ENCODE peak calls at places on chromosome 5, in nine cellular contexts. One of them, this sample, is unnamed.

GRCh38 chr5:79974896-79975295 is 16.2 kb downstream of the MTX3 start:
- DNase-seq in heart right ventricle: no peak
- DNase-seq in IMR-90: peak
- DNase-seq in GM23338: no peak
- DNase-seq in spleen: no peak
- DNase-seq in right atrium auricular region: no peak
- DNase-seq in psoas muscle: no peak
- DNase-seq in left ventricle myocardium inferior: no peak
- DNase-seq in A549: no peak
- DNase-seq in this sample: no peak

GRCh38 chr5:140576776-140577201 is 12.2 kb downstream of the SLC35A4 start:
- DNase-seq in right atrium auricular region: no peak
- DNase-seq in GM23338: no peak
- DNase-seq in psoas muscle: no peak
- DNase-seq in A549: no peak
- DNase-seq in left ventricle myocardium inferior: no peak
- DNase-seq in heart right ventricle: no peak
- DNase-seq in spleen: no peak
- DNase-seq in IMR-90: no peak
- DNase-seq in this sample: no peak

GRCh38 chr5:80198399-80198798 is 57.4 kb downstream of the SERINC5 start:
- DNase-seq in IMR-90: no peak
- DNase-seq in heart right ventricle: peak
- DNase-seq in psoas muscle: no peak
- DNase-seq in left ventricle myocardium inferior: peak
- DNase-seq in spleen: no peak
- DNase-seq in A549: no peak
- DNase-seq in right atrium auricular region: no peak
- DNase-seq in GM23338: no peak
- DNase-seq in this sample: no peak

GRCh38 chr5:38446029-38446522 is 110.4 kb downstream of the LIFR start:
- DNase-seq in heart right ventricle: no peak
- DNase-seq in A549: no peak
- DNase-seq in GM23338: no peak
- DNase-seq in spleen: no peak
- DNase-seq in IMR-90: no peak
- DNase-seq in right atrium auricular region: no peak
- DNase-seq in left ventricle myocardium inferior: no peak
- DNase-seq in psoas muscle: peak
- DNase-seq in this sample: no peak

GRCh38 chr5:532521-533242 is 8.4 kb upstream of the SLC9A3 start:
- DNase-seq in heart right ventricle: peak
- DNase-seq in psoas muscle: no peak
- DNase-seq in IMR-90: no peak
- DNase-seq in left ventricle myocardium inferior: no peak
- DNase-seq in A549: no peak
- DNase-seq in right atrium auricular region: no peak
- DNase-seq in GM23338: no peak
- DNase-seq in spleen: peak
- DNase-seq in this sample: no peak

GRCh38 chr5:150671509-150672236 is 10.6 kb downstream of the MYOZ3 start:
- DNase-seq in IMR-90: no peak
- DNase-seq in A549: no peak
- DNase-seq in heart right ventricle: peak
- DNase-seq in left ventricle myocardium inferior: no peak
- DNase-seq in right atrium auricular region: no peak
- DNase-seq in GM23338: peak
- DNase-seq in psoas muscle: peak
- DNase-seq in spleen: peak
- DNase-seq in this sample: no peak

GRCh38 chr5:134763221-134763620 is 4.6 kb downstream of the DDX46 start:
- DNase-seq in GM23338: no peak
- DNase-seq in spleen: no peak
- DNase-seq in left ventricle myocardium inferior: no peak
- DNase-seq in right atrium auricular region: no peak
- DNase-seq in A549: no peak
- DNase-seq in heart right ventricle: no peak
- DNase-seq in psoas muscle: no peak
- DNase-seq in IMR-90: no peak
- DNase-seq in this sample: no peak

GRCh38 chr5:130871346-130872086 is 293.5 kb downstream of the HINT1 start:
- DNase-seq in IMR-90: peak
- DNase-seq in heart right ventricle: peak
- DNase-seq in GM23338: peak
- DNase-seq in left ventricle myocardium inferior: peak
- DNase-seq in A549: peak
- DNase-seq in psoas muscle: peak
- DNase-seq in spleen: no peak
- DNase-seq in right atrium auricular region: no peak
- DNase-seq in this sample: no peak

GRCh38 chr5:112174959-112175594 is 244.0 kb downstream of the EPB41L4A start:
- DNase-seq in IMR-90: peak
- DNase-seq in A549: peak
- DNase-seq in heart right ventricle: no peak
- DNase-seq in GM23338: peak
- DNase-seq in left ventricle myocardium inferior: no peak
- DNase-seq in psoas muscle: no peak
- DNase-seq in right atrium auricular region: no peak
- DNase-seq in spleen: no peak
- DNase-seq in this sample: no peak

GRCh38 chr5:91384671-91385430 is 1.7 kb upstream of the ARRDC3 start:
- DNase-seq in spleen: no peak
- DNase-seq in psoas muscle: no peak
- DNase-seq in IMR-90: peak
- DNase-seq in right atrium auricular region: no peak
- DNase-seq in A549: peak
- DNase-seq in heart right ventricle: no peak
- DNase-seq in GM23338: peak
- DNase-seq in left ventricle myocardium inferior: no peak
- DNase-seq in this sample: no peak

GRCh38 chr5:181060924-181061323 is 20.9 kb downstream of the BTNL9 start:
- DNase-seq in A549: no peak
- DNase-seq in spleen: no peak
- DNase-seq in GM23338: no peak
- DNase-seq in psoas muscle: no peak
- DNase-seq in left ventricle myocardium inferior: no peak
- DNase-seq in heart right ventricle: no peak
- DNase-seq in IMR-90: no peak
- DNase-seq in right atrium auricular region: no peak
- DNase-seq in this sample: no peak

GRCh38 chr5:181058786-181059296 is 18.8 kb downstream of the BTNL9 start:
- DNase-seq in heart right ventricle: no peak
- DNase-seq in psoas muscle: no peak
- DNase-seq in IMR-90: no peak
- DNase-seq in A549: no peak
- DNase-seq in spleen: no peak
- DNase-seq in right atrium auricular region: peak
- DNase-seq in GM23338: peak
- DNase-seq in left ventricle myocardium inferior: no peak
- DNase-seq in this sample: peak

GRCh38 chr5:181058321-181058720 is 18.3 kb downstream of the BTNL9 start:
- DNase-seq in IMR-90: no peak
- DNase-seq in psoas muscle: no peak
- DNase-seq in right atrium auricular region: peak
- DNase-seq in left ventricle myocardium inferior: no peak
- DNase-seq in spleen: no peak
- DNase-seq in GM23338: no peak
- DNase-seq in heart right ventricle: no peak
- DNase-seq in A549: no peak
- DNase-seq in this sample: no peak

GRCh38 chr5:181060231-181060590 is 20.1 kb downstream of the BTNL9 start:
- DNase-seq in GM23338: no peak
- DNase-seq in psoas muscle: no peak
- DNase-seq in heart right ventricle: no peak
- DNase-seq in spleen: no peak
- DNase-seq in left ventricle myocardium inferior: no peak
- DNase-seq in IMR-90: no peak
- DNase-seq in right atrium auricular region: no peak
- DNase-seq in A549: no peak
- DNase-seq in this sample: no peak

GRCh38 chr5:181059297-181060230 is 19.5 kb downstream of the BTNL9 start:
- DNase-seq in left ventricle myocardium inferior: no peak
- DNase-seq in GM23338: peak
- DNase-seq in right atrium auricular region: peak
- DNase-seq in IMR-90: no peak
- DNase-seq in psoas muscle: no peak
- DNase-seq in heart right ventricle: no peak
- DNase-seq in spleen: no peak
- DNase-seq in A549: no peak
- DNase-seq in this sample: no peak
- H3K4me3 ChIP-seq in left ventricle myocardium inferior: peak
- H3K4me3 ChIP-seq in GM23338: peak
- H3K4me3 ChIP-seq in right atrium auricular region: no peak
- H3K4me3 ChIP-seq in IMR-90: no peak
- H3K4me3 ChIP-seq in psoas muscle: no peak
- H3K4me3 ChIP-seq in heart right ventricle: no peak
- H3K4me3 ChIP-seq in spleen: no peak
- H3K4me3 ChIP-seq in A549: no peak
- H3K4me3 ChIP-seq in this sample: peak

GRCh38 chr5:43313035-43313853 is at the start of gene HMGCS1:
- DNase-seq in spleen: peak
- DNase-seq in IMR-90: peak
- DNase-seq in heart right ventricle: peak
- DNase-seq in left ventricle myocardium inferior: peak
- DNase-seq in psoas muscle: peak
- DNase-seq in GM23338: peak
- DNase-seq in right atrium auricular region: peak
- DNase-seq in A549: peak
- DNase-seq in this sample: peak
- TF ChIP-seq CTCF in spleen: no peak
- TF ChIP-seq CTCF in IMR-90: peak
- TF ChIP-seq CTCF in heart right ventricle: no peak
- TF ChIP-seq CTCF in left ventricle myocardium inferior: peak
- TF ChIP-seq CTCF in psoas muscle: no peak
- TF ChIP-seq CTCF in GM23338: no peak
- TF ChIP-seq CTCF in right atrium auricular region: peak
- TF ChIP-seq CTCF in A549: no peak
- TF ChIP-seq CTCF in this sample: no peak

DNA sequence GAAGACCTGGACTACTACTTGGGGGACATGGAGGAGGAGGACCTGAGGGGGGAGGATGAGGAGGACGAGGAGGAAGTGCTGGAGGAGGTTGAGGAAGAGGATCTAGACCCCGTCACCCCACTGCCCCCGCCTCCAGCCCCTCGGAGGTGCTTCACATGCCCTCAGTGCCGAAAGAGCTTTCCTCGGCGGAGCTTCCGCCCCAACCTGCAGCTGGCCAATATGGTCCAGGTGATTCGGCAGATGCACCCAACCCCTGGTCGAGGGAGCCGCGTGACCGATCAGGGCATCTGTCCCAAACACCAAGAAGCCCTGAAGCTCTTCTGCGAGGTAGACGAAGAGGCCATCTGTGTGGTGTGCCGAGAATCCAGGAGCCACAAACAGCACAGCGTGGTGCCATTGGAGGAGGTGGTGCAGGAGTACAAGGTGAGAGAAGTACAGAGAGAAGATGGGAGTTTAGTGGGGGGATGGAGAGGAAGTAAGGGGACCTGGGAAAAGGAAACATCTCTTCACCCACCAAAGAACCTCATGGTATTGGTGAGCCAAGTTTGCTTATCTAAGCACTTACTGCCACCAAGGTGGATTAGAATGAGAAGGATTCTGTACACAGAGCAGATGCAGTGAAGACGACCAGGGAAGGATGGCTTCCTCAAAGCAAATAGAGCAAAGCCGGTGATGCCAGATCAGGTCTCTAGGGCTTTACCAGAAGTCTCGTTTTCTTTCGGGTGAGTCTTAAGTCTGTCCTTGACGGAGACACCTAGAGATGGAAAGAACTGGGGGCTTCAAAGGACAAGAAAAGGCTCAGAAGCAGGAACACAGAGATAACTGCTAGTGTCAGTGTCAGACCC is 1.5 kb downstream of the TRIM41 start:
- DNase-seq in left ventricle myocardium inferior: no peak
- DNase-seq in psoas muscle: peak
- DNase-seq in IMR-90: no peak
- DNase-seq in A549: no peak
- DNase-seq in heart right ventricle: no peak
- DNase-seq in GM23338: no peak
- DNase-seq in spleen: peak
- DNase-seq in right atrium auricular region: no peak
- DNase-seq in this sample: no peak
- H3K27ac ChIP-seq in left ventricle myocardium inferior: peak
- H3K27ac ChIP-seq in psoas muscle: peak
- H3K27ac ChIP-seq in IMR-90: peak
- H3K27ac ChIP-seq in A549: peak
- H3K27ac ChIP-seq in heart right ventricle: peak
- H3K27ac ChIP-seq in GM23338: no peak
- H3K27ac ChIP-seq in spleen: peak
- H3K27ac ChIP-seq in right atrium auricular region: no peak
- H3K27ac ChIP-seq in this sample: no peak

GRCh38 chr5:179906795-179907569 is 715 bp downstream of the TBC1D9B start:
- DNase-seq in heart right ventricle: peak
- DNase-seq in right atrium auricular region: no peak
- DNase-seq in spleen: peak
- DNase-seq in IMR-90: peak
- DNase-seq in GM23338: peak
- DNase-seq in A549: no peak
- DNase-seq in left ventricle myocardium inferior: no peak
- DNase-seq in psoas muscle: peak
- DNase-seq in this sample: no peak

GRCh38 chr5:179907570-179908324 is at the start of gene TBC1D9B:
- DNase-seq in left ventricle myocardium inferior: peak
- DNase-seq in spleen: peak
- DNase-seq in psoas muscle: peak
- DNase-seq in A549: peak
- DNase-seq in IMR-90: peak
- DNase-seq in GM23338: peak
- DNase-seq in heart right ventricle: peak
- DNase-seq in right atrium auricular region: peak
- DNase-seq in this sample: peak

GRCh38 chr5:179906294-179906794 is 1.4 kb downstream of the TBC1D9B start:
- DNase-seq in A549: no peak
- DNase-seq in spleen: peak
- DNase-seq in left ventricle myocardium inferior: no peak
- DNase-seq in psoas muscle: no peak
- DNase-seq in right atrium auricular region: no peak
- DNase-seq in IMR-90: no peak
- DNase-seq in GM23338: peak
- DNase-seq in heart right ventricle: no peak
- DNase-seq in this sample: no peak

GRCh38 chr5:179909224-179909623 is 1.5 kb upstream of the TBC1D9B start:
- DNase-seq in A549: no peak
- DNase-seq in right atrium auricular region: no peak
- DNase-seq in psoas muscle: no peak
- DNase-seq in IMR-90: no peak
- DNase-seq in spleen: peak
- DNase-seq in heart right ventricle: no peak
- DNase-seq in GM23338: no peak
- DNase-seq in left ventricle myocardium inferior: no peak
- DNase-seq in this sample: no peak

DNA sequence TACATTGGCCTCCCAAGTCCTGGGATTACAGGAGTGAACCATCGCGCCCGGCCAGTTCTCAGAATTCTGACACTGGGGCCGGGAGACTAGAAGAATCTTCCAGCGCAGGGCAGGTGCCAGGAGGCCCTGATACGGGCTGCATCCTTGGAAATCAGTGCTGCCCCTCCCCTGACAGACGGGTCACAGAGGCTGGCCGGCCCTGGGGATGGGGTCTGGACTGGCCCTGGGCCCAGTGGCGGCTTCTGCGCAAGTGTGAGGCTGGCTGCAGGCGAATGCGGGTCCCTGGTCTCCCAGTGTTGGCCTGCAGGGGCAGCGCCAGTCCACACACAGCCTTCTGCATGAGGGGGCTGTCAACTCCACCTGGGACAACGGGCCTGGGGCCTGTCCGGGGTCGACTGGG is 831 bp upstream of the TBC1D9B start:
- DNase-seq in IMR-90: no peak
- DNase-seq in A549: no peak
- DNase-seq in right atrium auricular region: no peak
- DNase-seq in spleen: peak
- DNase-seq in left ventricle myocardium inferior: no peak
- DNase-seq in heart right ventricle: no peak
- DNase-seq in GM23338: peak
- DNase-seq in psoas muscle: peak
- DNase-seq in this sample: no peak
- H3K4me3 ChIP-seq in IMR-90: no peak
- H3K4me3 ChIP-seq in A549: no peak
- H3K4me3 ChIP-seq in right atrium auricular region: peak
- H3K4me3 ChIP-seq in spleen: peak
- H3K4me3 ChIP-seq in left ventricle myocardium inferior: peak
- H3K4me3 ChIP-seq in heart right ventricle: peak
- H3K4me3 ChIP-seq in GM23338: no peak
- H3K4me3 ChIP-seq in psoas muscle: peak
- H3K4me3 ChIP-seq in this sample: peak

This sample was measured in coronary artery.